ENCODE peak calls at places on chromosomes 7 and 10, in four cellular contexts. One of them, this sample, is unnamed.

GRCh38 chr7:79652619-79653018 is 199.2 kb upstream of the MAGI2 start:
- DNase-seq in activated gamma-delta T cell treated with anti-CD3 and anti-CD28 coated beads, Interleukin-2, amount 50 U/mL, for 16 hours: no peak
- DNase-seq in Ammon's horn: no peak
- DNase-seq in stimulated activated CD4-positive, alpha-beta T cell treated with anti-CD3 and anti-CD28 coated beads, Interleukin-1b, Interleukin-23, amount 100 ng/mL, for 48 hours: no peak
- DNase-seq in this sample: no peak

GRCh38 chr7:139018910-139019309 is 16.9 kb downstream of the ZC3HAV1L start:
- DNase-seq in activated gamma-delta T cell treated with anti-CD3 and anti-CD28 coated beads, Interleukin-2, amount 50 U/mL, for 16 hours: no peak
- DNase-seq in Ammon's horn: no peak
- DNase-seq in stimulated activated CD4-positive, alpha-beta T cell treated with anti-CD3 and anti-CD28 coated beads, Interleukin-1b, Interleukin-23, amount 100 ng/mL, for 48 hours: no peak
- DNase-seq in this sample: no peak

GRCh38 chr10:5537684-5538083 is 12.9 kb downstream of the CALML3 start:
- DNase-seq in activated gamma-delta T cell treated with anti-CD3 and anti-CD28 coated beads, Interleukin-2, amount 50 U/mL, for 16 hours: no peak
- DNase-seq in stimulated activated CD4-positive, alpha-beta T cell treated with anti-CD3 and anti-CD28 coated beads, Interleukin-1b, Interleukin-23, amount 100 ng/mL, for 48 hours: no peak
- DNase-seq in Ammon's horn: no peak
- DNase-seq in this sample: no peak

GRCh38 chr10:78774614-78774998 is 294.2 kb upstream of the ZMIZ1 start:
- DNase-seq in Ammon's horn: no peak
- DNase-seq in activated gamma-delta T cell treated with anti-CD3 and anti-CD28 coated beads, Interleukin-2, amount 50 U/mL, for 16 hours: no peak
- DNase-seq in stimulated activated CD4-positive, alpha-beta T cell treated with anti-CD3 and anti-CD28 coated beads, Interleukin-1b, Interleukin-23, amount 100 ng/mL, for 48 hours: no peak
- DNase-seq in this sample: no peak

GRCh38 chr7:155536451-155536850 is 9.9 kb downstream of the CNPY1 start:
- DNase-seq in activated gamma-delta T cell treated with anti-CD3 and anti-CD28 coated beads, Interleukin-2, amount 50 U/mL, for 16 hours: no peak
- DNase-seq in Ammon's horn: no peak
- DNase-seq in stimulated activated CD4-positive, alpha-beta T cell treated with anti-CD3 and anti-CD28 coated beads, Interleukin-1b, Interleukin-23, amount 100 ng/mL, for 48 hours: no peak
- DNase-seq in this sample: no peak

GRCh38 chr10:47027108-47027811 is 116.0 kb downstream of the PTPN20 start:
- DNase-seq in Ammon's horn: no peak
- DNase-seq in stimulated activated CD4-positive, alpha-beta T cell treated with anti-CD3 and anti-CD28 coated beads, Interleukin-1b, Interleukin-23, amount 100 ng/mL, for 48 hours: no peak
- DNase-seq in activated gamma-delta T cell treated with anti-CD3 and anti-CD28 coated beads, Interleukin-2, amount 50 U/mL, for 16 hours: no peak
- DNase-seq in this sample: no peak

GRCh38 chr7:157339777-157340677 is 3.2 kb downstream of the DNAJB6 start:
- DNase-seq in activated gamma-delta T cell treated with anti-CD3 and anti-CD28 coated beads, Interleukin-2, amount 50 U/mL, for 16 hours: peak; percentile 51
- DNase-seq in stimulated activated CD4-positive, alpha-beta T cell treated with anti-CD3 and anti-CD28 coated beads, Interleukin-1b, Interleukin-23, amount 100 ng/mL, for 48 hours: peak; percentile 65
- DNase-seq in Ammon's horn: peak; percentile 69
- DNase-seq in this sample: no peak

GRCh38 chr7:8109196-8110022 is 140.8 kb downstream of the GLCCI1 start:
- DNase-seq in Ammon's horn: no peak
- DNase-seq in stimulated activated CD4-positive, alpha-beta T cell treated with anti-CD3 and anti-CD28 coated beads, Interleukin-1b, Interleukin-23, amount 100 ng/mL, for 48 hours: no peak
- DNase-seq in activated gamma-delta T cell treated with anti-CD3 and anti-CD28 coated beads, Interleukin-2, amount 50 U/mL, for 16 hours: no peak
- DNase-seq in this sample: no peak